ENCODE peak calls at places on chromosome 11, in six cellular contexts. M is epithelial cell of prostate, B is mesendoderm, Q is thyroid gland, C is spleen, W is AG04450. A is an unnamed sample.

GRCh38 chr11:122107566-122107965 is 8.4 kb downstream of the BLID start:
- DNase-seq in B (no peak), M (no peak), C (no peak), Q (no peak), W (no peak), A (no peak)

GRCh38 chr11:83272627-83273026 is 13.5 kb downstream of the CCDC90B start:
- DNase-seq in M (no peak), B (no peak), W (no peak), C (no peak), Q (no peak), A (no peak)

GRCh38 chr11:84722583-84723108 is 904.5 kb downstream of the DLG2 start:
- DNase-seq in B (peak; percentile 65), W (no peak), C (no peak), M (no peak), Q (no peak), A (no peak)

GRCh38 chr11:28209906-28210305 is 101.7 kb downstream of the METTL15 start:
- DNase-seq in W (no peak), Q (no peak), C (no peak), B (no peak), M (no peak), A (no peak)

GRCh38 chr11:128624269-128625170 is 37.2 kb upstream of the ETS1 start:
- DNase-seq in Q (peak; percentile 49), B (no peak), C (peak; percentile 92), W (no peak), M (no peak), A (no peak)

GRCh38 chr11:2138436-2139117 is 612 bp downstream of the IGF2 start:
- DNase-seq in W (no peak), Q (peak; percentile 14), M (no peak), C (no peak), B (no peak), A (no peak)

GRCh38 chr11:12989428-12990242 is 19.5 kb upstream of the RASSF10 start:
- DNase-seq in B (peak; percentile 60), W (no peak), M (no peak), C (no peak), Q (peak; percentile 5), A (no peak)

GRCh38 chr11:32602657-32603410 is 19.2 kb downstream of the EIF3M start:
- DNase-seq in W (no peak), M (no peak), B (no peak), C (no peak), Q (no peak), A (no peak)

GRCh38 chr11:4863893-4864292 is 14.9 kb upstream of the OR51S1 start:
- DNase-seq in Q (no peak), M (no peak), W (no peak), B (no peak), C (no peak), A (no peak)

GRCh38 chr11:11982461-11982860 is 26.0 kb downstream of the DKK3 start:
- DNase-seq in W (no peak), Q (no peak), B (no peak), M (no peak), C (no peak), A (no peak)

GRCh38 chr11:28770806-28771205 is 662.6 kb downstream of the METTL15 start:
- DNase-seq in W (no peak), C (no peak), Q (no peak), B (no peak), M (no peak), A (no peak)

GRCh38 chr11:20110908-20111669 is 49.2 kb downstream of the DBX1 start:
- DNase-seq in Q (peak; percentile 62), W (no peak), M (peak; percentile 89), C (no peak), B (peak; percentile 91), A (no peak)

GRCh38 chr11:82775736-82776346 is 42.2 kb upstream of the FAM181B start:
- DNase-seq in M (no peak), C (no peak), Q (no peak), W (peak; percentile 8), B (peak; percentile 80), A (no peak)

GRCh38 chr11:73528420-73528819 is 69.5 kb downstream of the FAM168A start:
- DNase-seq in Q (no peak), W (no peak), M (no peak), B (no peak), C (no peak), A (no peak)

GRCh38 chr11:78231962-78232459 is 43.3 kb downstream of the USP35 start:
- DNase-seq in C (no peak), M (no peak), W (peak; percentile 20), Q (no peak), B (no peak), A (no peak)
- H3K27ac ChIP-seq in C (peak overlapping the region; percentile 18), M (peak overlapping the region; percentile 4), W (no peak overlapping the region), Q (no peak overlapping the region), B (no peak overlapping the region), A (no peak overlapping the region)

DNA sequence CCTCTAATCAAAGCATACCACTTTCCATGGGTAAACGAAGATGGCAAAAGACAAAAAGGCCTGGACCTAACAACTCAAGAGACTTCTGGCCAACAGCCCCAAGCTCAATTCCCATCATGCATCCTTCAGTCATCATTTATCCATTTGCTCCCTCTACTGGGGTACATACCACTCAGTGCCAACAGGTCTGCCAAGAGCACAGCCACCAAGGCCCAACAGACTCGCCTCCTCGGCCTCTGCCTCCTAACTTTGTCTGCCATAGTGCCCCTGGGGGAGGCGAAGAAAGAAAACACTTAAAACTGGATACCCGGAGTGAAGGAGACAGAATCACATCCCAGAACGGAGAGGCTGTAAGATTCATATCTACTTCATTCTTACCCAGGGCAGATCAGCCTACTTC is 1.1 kb downstream of the HYOU1 start:
- DNase-seq in W (no peak), C (no peak), M (no peak), Q (no peak), B (peak; percentile 52), A (no peak)
- H3K27ac ChIP-seq in W (peak overlapping the region; percentile 68), C (peak overlapping the region; percentile 90), M (peak overlapping the region; percentile 87), Q (peak overlapping the region; percentile 85), B (peak overlapping the region; percentile 96), A (no peak overlapping the region)

DNA sequence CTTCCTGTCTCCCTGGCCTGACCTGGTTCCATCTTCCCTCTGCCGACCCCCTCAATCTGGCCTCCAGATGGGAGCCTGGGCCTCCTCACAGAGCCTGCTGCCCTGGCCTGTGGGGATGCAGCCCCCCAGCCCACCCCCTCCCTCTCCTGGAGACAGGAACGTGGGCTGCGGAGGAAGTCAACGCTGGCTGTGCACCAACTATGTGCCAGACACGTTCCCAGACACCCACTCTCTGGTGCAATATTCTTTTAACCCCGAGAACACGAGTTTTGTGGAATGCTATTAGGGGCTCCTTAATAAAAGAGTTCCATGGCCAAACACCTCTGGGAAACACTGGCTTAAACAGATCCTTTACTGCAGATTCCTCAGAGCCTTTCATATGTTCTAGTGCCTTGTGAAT is 15.9 kb downstream of the WNT11 start:
- DNase-seq in Q (no peak), B (no peak), W (no peak), C (no peak), M (no peak), A (no peak)
- H3K27ac ChIP-seq in Q (no peak overlapping the region), B (no peak overlapping the region), W (no peak overlapping the region), C (peak overlapping the region; percentile 19), M (no peak overlapping the region), A (no peak overlapping the region)

DNA sequence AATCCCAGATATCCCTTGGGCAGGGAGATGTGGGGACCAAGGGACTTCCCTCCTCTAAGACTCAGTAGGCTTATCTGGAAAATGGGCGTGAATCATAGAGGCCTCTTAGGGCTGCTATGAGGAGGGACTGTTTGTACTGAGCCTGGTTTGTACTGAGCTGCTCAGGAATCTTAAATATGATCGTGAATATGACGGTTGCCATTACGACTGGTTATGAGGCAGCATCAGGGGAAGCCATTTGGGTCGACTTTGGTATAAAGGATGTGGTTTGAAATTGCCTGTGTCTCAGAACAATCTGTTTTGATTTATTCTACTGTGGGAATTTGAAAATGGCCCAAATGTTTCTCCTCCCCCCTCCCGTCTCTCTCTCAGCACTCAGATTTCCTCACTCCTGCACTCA is 20.6 kb downstream of the TSPAN18 start:
- DNase-seq in B (no peak), Q (no peak), M (no peak), W (no peak), C (no peak), A (no peak)
- H3K27ac ChIP-seq in B (no peak overlapping the region), Q (no peak overlapping the region), M (no peak overlapping the region), W (no peak overlapping the region), C (no peak overlapping the region), A (no peak overlapping the region)

GRCh38 chr11:64746486-64746885 is 2.5 kb upstream of the RASGRP2 start:
- DNase-seq in W (no peak), B (no peak), C (peak; percentile 84), M (no peak), Q (no peak), A (no peak)

GRCh38 chr11:64744544-64745218 is 739 bp upstream of the RASGRP2 start:
- DNase-seq in Q (no peak), W (no peak), M (no peak), B (no peak), C (peak; percentile 92), A (no peak)

GRCh38 chr11:64745219-64745522 is 1.2 kb upstream of the RASGRP2 start:
- DNase-seq in C (peak; percentile 100), W (no peak), M (no peak), Q (peak; percentile 50), B (no peak), A (peak; percentile 50)

GRCh38 chr11:64743591-64744543 is at the start of gene RASGRP2:
- DNase-seq in W (no peak), B (peak; percentile 42), Q (peak; percentile 38), C (peak; percentile 99), M (no peak), A (no peak)

GRCh38 chr11:64745523-64746328 is 1.8 kb upstream of the RASGRP2 start:
- DNase-seq in C (peak; percentile 96), B (peak; percentile 65), Q (peak; percentile 51), M (no peak), W (no peak), A (no peak)
- H3K27ac ChIP-seq in C (peak overlapping the region; percentile 99), B (no peak overlapping the region), Q (peak overlapping the region; percentile 83), M (no peak overlapping the region), W (no peak overlapping the region), A (peak overlapping the region; percentile 72)

GRCh38 chr11:56151376-56151775 is 8.7 kb downstream of the OR8K5 start:
- DNase-seq in W (no peak), M (no peak), C (no peak), B (peak; percentile 2), Q (no peak), A (no peak)
- H3K27ac ChIP-seq in W (no peak overlapping the region), M (no peak overlapping the region), C (no peak overlapping the region), B (no peak overlapping the region), Q (no peak overlapping the region), A (no peak overlapping the region)

A was measured in substantia nigra.